ENCODE peak calls at places on chromosomes 7 and 10, in five cellular contexts. Q is endothelial cell, D is foreskin keratinocyte, X is hepatocyte, S is fibroblast of pulmonary artery. C is an unnamed sample.

GRCh38 chr7:100516135-100516812 is 22.7 kb upstream of the AGFG2 start:
- DNase-seq in D (peak), S (peak), Q (no peak), X (peak), C (peak)

GRCh38 chr7:150799741-150800575 is at the start of gene TMEM176B:
- DNase-seq in X (peak), S (no peak), D (no peak), Q (no peak), C (no peak)

GRCh38 chr7:130493275-130493868 is 1.5 kb downstream of the MEST start:
- DNase-seq in X (no peak), Q (no peak), S (peak), D (peak), C (peak)

GRCh38 chr7:30548762-30549344 is 44.2 kb upstream of the GGCT start:
- DNase-seq in Q (peak), X (peak), D (peak), S (peak), C (peak)

GRCh38 chr10:49135575-49136313 is 1.9 kb upstream of the FAM170B start:
- DNase-seq in S (peak), X (no peak), D (no peak), Q (no peak), C (no peak)

GRCh38 chr7:88111136-88111748 is 108.6 kb downstream of the SRI start:
- DNase-seq in X (peak), Q (no peak), S (peak), D (peak), C (peak)

GRCh38 chr7:100604976-100605911 is 3.1 kb downstream of the PCOLCE start:
- DNase-seq in Q (peak), D (no peak), S (no peak), X (peak), C (no peak)

GRCh38 chr7:105388373-105389089 is at the start of gene SRPK2:
- DNase-seq in Q (peak), S (peak), X (peak), D (peak), C (peak)

GRCh38 chr10:89206402-89207180 is 526 bp downstream of the CH25H start:
- DNase-seq in S (peak), X (no peak), D (no peak), Q (peak), C (peak)

GRCh38 chr10:112763916-112764520 is 186.0 kb upstream of the TCF7L2 start:
- DNase-seq in S (no peak), X (no peak), D (no peak), Q (no peak), C (peak)

GRCh38 chr10:47440207-47440606 is 43.7 kb downstream of the ANXA8 start:
- DNase-seq in D (no peak), S (no peak), X (no peak), Q (no peak), C (no peak)

GRCh38 chr10:77084431-77085144 is 553.0 kb downstream of the KCNMA1 start:
- DNase-seq in D (no peak), S (peak), X (no peak), Q (no peak), C (peak)

GRCh38 chr10:6236349-6237188 is 33.8 kb downstream of the PFKFB3 start:
- DNase-seq in X (no peak), S (no peak), D (no peak), Q (no peak), C (peak)

GRCh38 chr10:47323636-47324299 is 1.5 kb downstream of the GDF2 start:
- DNase-seq in D (no peak), X (no peak), S (no peak), Q (no peak), C (no peak)

GRCh38 chr10:114061794-114062193 is 18.1 kb downstream of the ADRB1 start:
- DNase-seq in Q (no peak), D (no peak), S (no peak), X (no peak), C (no peak)

GRCh38 chr10:91799580-91799975 is 1.4 kb downstream of the TNKS2 start:
- DNase-seq in Q (no peak), X (peak), S (no peak), D (peak), C (no peak)

GRCh38 chr7:125547505-125547904 is 617.9 kb upstream of the POT1 start:
- DNase-seq in S (no peak), Q (no peak), X (no peak), D (no peak), C (no peak)

GRCh38 chr10:99930731-99931550 is 78.8 kb downstream of the DNMBP start:
- DNase-seq in S (no peak), X (peak), D (peak), Q (no peak), C (no peak)

GRCh38 chr7:131845573-131846337 is 289.3 kb upstream of the PODXL start:
- DNase-seq in D (no peak), Q (no peak), S (no peak), X (no peak), C (no peak)

GRCh38 chr10:107163086-107163880 is 1.2 kb downstream of the SORCS1 start:
- DNase-seq in X (peak), Q (no peak), S (peak), D (no peak), C (peak)

GRCh38 chr7:104137971-104138370 is 69.8 kb downstream of the ORC5 start:
- DNase-seq in Q (no peak), S (peak), D (peak), X (no peak), C (peak)

DNA sequence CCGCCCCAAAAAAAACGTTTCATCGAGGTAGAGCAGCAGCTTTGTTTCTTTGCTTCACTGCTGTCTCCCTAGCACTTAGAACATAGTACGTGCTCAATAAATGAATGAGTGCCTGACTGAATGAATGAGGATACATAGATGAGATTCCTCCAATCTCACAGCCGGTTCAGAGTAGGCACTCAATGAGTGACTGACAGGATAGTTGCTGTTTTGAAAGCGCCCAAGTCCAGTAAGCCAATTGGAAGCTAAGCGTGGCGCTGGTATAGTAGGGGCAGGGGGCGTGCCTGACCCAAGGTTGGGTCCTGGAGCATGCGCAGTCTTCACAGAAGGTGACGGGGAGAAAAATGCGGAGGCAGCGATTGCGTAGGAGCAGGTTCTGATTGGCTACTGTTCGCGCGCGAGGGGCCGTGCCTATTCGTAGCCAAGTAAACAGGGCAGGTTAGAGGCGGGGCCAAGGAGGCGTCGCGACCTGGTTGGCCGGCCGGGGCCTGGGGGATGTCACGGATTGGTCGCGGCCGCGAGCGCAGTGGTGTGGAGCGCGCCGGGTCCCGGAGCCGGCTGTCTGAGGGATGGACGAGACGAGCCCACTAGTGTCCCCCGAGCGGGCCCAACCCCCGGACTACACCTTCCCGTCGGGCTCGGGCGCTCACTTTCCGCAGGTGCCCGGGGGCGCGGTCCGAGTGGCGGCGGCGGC is at the start of gene PI4K2A:
- DNase-seq in S (peak), D (peak), Q (peak), X (peak), C (peak)
- TF ChIP-seq CTCF in S (no peak), D (peak), Q (no peak), X (no peak), C (no peak)

GRCh38 chr10:110681023-110681681 is 37.0 kb downstream of the RBM20 start:
- DNase-seq in X (peak), S (peak), Q (peak), D (no peak), C (no peak)
- TF ChIP-seq CTCF in X (peak), S (peak), Q (peak), D (peak), C (peak)

DNA sequence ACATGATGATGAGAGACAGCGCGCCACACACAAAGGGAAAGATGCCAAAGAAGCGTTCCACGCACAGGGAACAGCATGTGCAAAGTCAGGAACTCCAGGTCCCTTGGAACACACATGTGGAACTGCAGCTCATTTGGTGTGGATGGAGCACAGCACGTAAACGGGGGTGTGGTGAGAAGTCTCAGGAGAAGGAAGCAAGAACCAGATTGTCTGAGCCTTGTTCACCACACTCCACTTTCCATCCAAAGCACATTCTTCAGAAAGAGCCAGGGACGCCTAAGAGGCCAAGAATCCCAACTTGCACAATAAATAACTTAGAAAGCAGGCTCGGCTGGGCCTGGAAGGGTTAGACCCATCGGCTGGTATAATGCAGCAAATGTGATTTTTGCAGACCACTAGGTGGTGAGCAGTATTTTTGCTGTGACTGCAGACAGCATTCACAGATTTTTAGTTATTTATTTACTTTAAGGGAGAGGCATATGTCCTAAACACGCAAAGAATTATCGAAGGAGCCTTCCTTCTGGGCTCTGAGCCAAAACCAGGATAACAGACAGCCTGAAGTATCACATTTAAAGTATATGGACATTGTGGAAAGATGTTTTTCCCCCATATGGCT is 27.9 kb upstream of the ASCC1 start:
- DNase-seq in S (peak), D (peak), Q (no peak), X (peak), C (peak)
- TF ChIP-seq CTCF in S (peak), D (peak), Q (no peak), X (peak), C (peak)

GRCh38 chr7:77910124-77910523 is 111.6 kb downstream of the PHTF2 start:
- DNase-seq in S (no peak), Q (no peak), X (no peak), D (no peak), C (no peak)
- TF ChIP-seq CTCF in S (peak), Q (no peak), X (no peak), D (peak), C (no peak)

GRCh38 chr10:2076528-2076927 is 339.2 kb upstream of the ADARB2 start:
- DNase-seq in X (no peak), S (no peak), Q (no peak), D (no peak), C (no peak)

GRCh38 chr10:2079603-2080078 is 342.3 kb upstream of the ADARB2 start:
- DNase-seq in S (no peak), D (no peak), X (peak), Q (no peak), C (no peak)

GRCh38 chr10:2077231-2077630 is 339.9 kb upstream of the ADARB2 start:
- DNase-seq in S (no peak), X (no peak), Q (no peak), D (peak), C (no peak)

GRCh38 chr10:2083591-2083990 is 346.3 kb upstream of the ADARB2 start:
- DNase-seq in S (no peak), D (peak), X (no peak), Q (no peak), C (no peak)

DNA sequence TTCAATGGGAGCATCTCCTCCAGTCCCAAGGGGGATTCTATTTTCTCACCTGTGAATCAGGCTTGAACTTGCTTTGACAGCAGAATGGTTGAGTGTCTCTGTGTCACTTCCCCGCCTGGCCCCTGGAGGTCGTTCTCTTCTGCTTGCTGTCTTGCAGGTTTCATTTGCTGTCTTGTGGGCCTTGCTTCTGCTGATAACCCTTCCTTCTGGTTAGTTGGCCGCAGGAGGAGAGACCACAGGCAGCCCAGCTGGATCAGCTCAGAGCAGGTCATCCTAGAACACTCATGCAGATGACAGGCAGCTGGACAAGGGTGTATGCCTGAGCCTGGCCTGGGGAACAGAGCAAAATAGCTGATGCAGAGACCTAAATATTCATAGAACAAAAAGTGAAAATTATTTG is 344.2 kb upstream of the ADARB2 start:
- DNase-seq in X (no peak), S (no peak), D (no peak), Q (peak), C (no peak)
- TF ChIP-seq CTCF in X (no peak), S (no peak), D (peak), Q (no peak), C (no peak)

GRCh38 chr7:35482231-35482630 is 212.7 kb downstream of the HERPUD2 start:
- DNase-seq in Q (no peak), D (no peak), X (no peak), S (peak), C (no peak)
- TF ChIP-seq CTCF in Q (no peak), D (no peak), X (no peak), S (no peak), C (no peak)

GRCh38 chr7:37097276-37097675 is 351.4 kb downstream of the ELMO1 start:
- DNase-seq in X (no peak), D (no peak), Q (no peak), S (no peak), C (no peak)
- TF ChIP-seq CTCF in X (no peak), D (no peak), Q (peak), S (no peak), C (no peak)

DNA sequence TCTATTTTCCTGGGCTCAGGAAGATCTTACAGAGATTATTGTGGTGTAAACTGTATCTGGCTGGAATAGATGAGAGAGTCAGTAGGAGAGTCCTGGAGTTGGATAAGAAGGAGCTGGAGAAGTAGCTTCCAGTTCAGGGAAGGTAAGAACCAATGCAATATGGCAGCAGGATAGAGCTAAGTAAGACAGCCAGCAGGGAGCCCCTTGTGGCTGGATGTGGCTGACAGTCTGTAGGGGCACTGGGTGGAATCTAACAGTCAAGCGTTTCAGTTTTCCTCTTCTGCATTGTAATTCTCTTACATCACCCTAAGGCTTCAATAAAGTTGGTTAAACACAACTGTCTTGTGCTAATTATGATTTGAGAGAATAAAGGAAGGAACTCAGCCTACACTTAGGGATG is 105.8 kb upstream of the EEPD1 start:
- DNase-seq in S (no peak), D (no peak), Q (no peak), X (no peak), C (peak)
- TF ChIP-seq CTCF in S (peak), D (no peak), Q (no peak), X (peak), C (peak)

C was measured in AG10803.